ENCODE peak calls at places on chromosomes 3 and 15, in four cellular contexts. L is spleen, H is astrocyte, C is esophagus muscularis mucosa. T is an unnamed sample.

GRCh38 chr3:127848131-127849129 is 26.1 kb upstream of the MGLL start:
- DNase-seq in L (no peak), H (no peak), C (peak; percentile 72), T (no peak)

GRCh38 chr3:76859596-76859995 is 180.3 kb upstream of the ROBO2 start:
- DNase-seq in L (no peak), H (no peak), C (no peak), T (no peak)

GRCh38 chr3:111071257-111072015 is at the start of gene NECTIN3:
- DNase-seq in L (peak; percentile 91), H (peak; percentile 98), C (peak; percentile 97), T (no peak)

GRCh38 chr15:100311829-100312228 is 29.9 kb downstream of the ADAMTS17 start:
- DNase-seq in L (no peak), H (no peak), C (no peak), T (no peak)

GRCh38 chr15:95932141-95932540 is 398.4 kb upstream of the NR2F2 start:
- DNase-seq in L (no peak), H (no peak), C (no peak), T (no peak)

GRCh38 chr3:73072634-73073033 is 11.2 kb downstream of the EBLN2 start:
- DNase-seq in L (no peak), H (no peak), C (no peak), T (no peak)

GRCh38 chr3:43638594-43639447 is 17.0 kb upstream of the ANO10 start:
- DNase-seq in L (peak; percentile 78), H (peak; percentile 54), C (no peak), T (no peak)

GRCh38 chr3:149468504-149469212 is 5.8 kb upstream of the TM4SF4 start:
- DNase-seq in L (no peak), H (no peak), C (no peak), T (peak; percentile 51)

GRCh38 chr15:93997071-93997658 is 234.2 kb upstream of the MCTP2 start:
- DNase-seq in L (no peak), H (no peak), C (no peak), T (no peak)

GRCh38 chr3:140031170-140031569 is 96.2 kb downstream of the CLSTN2 start:
- DNase-seq in L (no peak), H (peak; percentile 41), C (no peak), T (no peak)

GRCh38 chr3:48695113-48695753 is 9.5 kb upstream of the NCKIPSD start:
- DNase-seq in L (peak; percentile 66), H (peak; percentile 58), C (no peak), T (no peak)

GRCh38 chr3:73100734-73101550 is 39.5 kb downstream of the EBLN2 start:
- DNase-seq in L (peak; percentile 78), H (peak; percentile 38), C (peak; percentile 94), T (peak; percentile 23)

GRCh38 chr3:43105224-43105596 is 669 bp downstream of the POMGNT2 start:
- DNase-seq in L (peak; percentile 84), H (no peak), C (no peak), T (no peak)

GRCh38 chr15:67456677-67457529 is 64.0 kb upstream of the C15orf61 start:
- DNase-seq in L (peak; percentile 94), H (peak; percentile 11), C (no peak), T (peak; percentile 23)

GRCh38 chr15:34944946-34945345 is 24.6 kb downstream of the AQR start:
- DNase-seq in L (no peak), H (no peak), C (no peak), T (no peak)

GRCh38 chr15:34941181-34941580 is 28.4 kb downstream of the AQR start:
- DNase-seq in L (no peak), H (no peak), C (no peak), T (no peak)

DNA sequence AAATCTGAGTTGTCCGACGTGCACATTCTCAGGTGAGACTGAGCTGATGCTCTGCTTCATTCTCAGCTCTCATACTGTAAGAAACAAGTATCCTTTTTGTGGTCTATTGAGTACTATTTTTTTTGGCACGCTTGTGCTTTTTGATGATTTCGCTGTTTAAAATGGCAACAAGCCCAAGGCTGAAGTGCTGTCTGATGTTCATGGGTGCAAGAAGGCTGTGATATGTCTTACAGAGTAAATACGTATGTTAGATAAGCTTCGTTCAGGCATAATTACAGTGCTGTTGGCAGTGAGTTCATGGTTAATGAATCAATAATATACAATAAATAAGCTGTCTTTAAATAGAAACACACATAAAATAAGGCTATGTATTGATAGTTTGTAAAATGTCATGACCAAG is 27.2 kb downstream of the AQR start:
- DNase-seq in L (no peak), H (peak; percentile 77), C (no peak), T (no peak)
- H3K36me3 ChIP-seq in L (peaks cover 61% of the 10 kb centered on the region), H (peaks cover 17% of the 10 kb centered on the region), C (peaks cover 35% of the 10 kb centered on the region), T (peaks cover 4% of the 10 kb centered on the region)

GRCh38 chr15:52620496-52620895 is 51.7 kb upstream of the ARPP19 start:
- DNase-seq in L (no peak), H (no peak), C (no peak), T (no peak)
- H3K36me3 ChIP-seq in L (peaks cover 36% of the 10 kb centered on the region), H (peaks cover 5% of the 10 kb centered on the region), C (no peaks in the 10 kb centered on the region), T (peaks cover 14% of the 10 kb centered on the region)

DNA sequence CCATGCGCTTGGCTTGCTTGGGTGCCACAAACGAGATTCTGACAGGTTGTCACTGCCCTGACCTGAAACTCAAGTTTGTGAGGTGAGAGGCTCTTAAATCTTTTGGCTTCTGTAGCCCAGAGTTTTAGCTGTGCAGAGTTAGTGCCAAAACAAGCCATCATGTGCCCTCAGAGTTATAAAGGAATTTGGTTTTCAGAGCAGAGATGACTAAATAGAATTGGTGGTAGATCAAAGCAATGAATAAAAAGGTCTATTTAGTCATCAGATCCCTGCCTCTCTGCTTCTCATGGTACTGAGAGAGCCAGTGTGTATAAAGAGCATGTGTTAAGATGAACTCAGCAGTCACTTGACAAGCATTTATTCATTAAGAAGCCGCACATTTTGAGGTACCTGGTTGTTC is 207.5 kb upstream of the DPH6 start:
- DNase-seq in L (no peak), H (peak; percentile 88), C (no peak), T (no peak)
- H3K36me3 ChIP-seq in L (no peaks in the 10 kb centered on the region), H (no peaks in the 10 kb centered on the region), C (no peaks in the 10 kb centered on the region), T (no peaks in the 10 kb centered on the region)

GRCh38 chr15:30927148-30927761 is 23.5 kb downstream of the FAN1 start:
- DNase-seq in L (no peak), H (no peak), C (peak; percentile 87), T (no peak)
- H3K36me3 ChIP-seq in L (peaks cover 72% of the 10 kb centered on the region), H (peaks cover 28% of the 10 kb centered on the region), C (peaks cover 50% of the 10 kb centered on the region), T (peaks cover 17% of the 10 kb centered on the region)

DNA sequence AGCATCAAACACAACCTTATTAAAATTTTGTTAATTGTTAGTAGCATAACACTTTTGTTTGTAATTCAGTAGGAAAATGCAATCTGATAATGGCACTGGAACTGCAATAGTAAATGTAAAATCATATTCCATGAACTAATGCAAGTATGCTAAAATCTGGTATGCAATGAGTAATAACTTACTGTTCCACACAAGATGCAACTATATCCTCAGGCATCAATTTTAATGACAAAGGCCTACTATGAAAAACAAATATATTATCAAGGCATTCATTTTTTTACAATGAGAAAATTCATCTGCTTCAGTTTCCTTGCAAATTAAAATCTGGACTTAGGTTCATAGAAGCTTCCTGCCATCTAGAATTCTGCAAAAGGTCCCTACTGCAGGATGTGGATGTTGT is 1.4 kb upstream of the NSMCE3 start:
- DNase-seq in L (no peak), H (no peak), C (no peak), T (no peak)
- H3K36me3 ChIP-seq in L (no peaks in the 10 kb centered on the region), H (no peaks in the 10 kb centered on the region), C (no peaks in the 10 kb centered on the region), T (no peaks in the 10 kb centered on the region)

DNA sequence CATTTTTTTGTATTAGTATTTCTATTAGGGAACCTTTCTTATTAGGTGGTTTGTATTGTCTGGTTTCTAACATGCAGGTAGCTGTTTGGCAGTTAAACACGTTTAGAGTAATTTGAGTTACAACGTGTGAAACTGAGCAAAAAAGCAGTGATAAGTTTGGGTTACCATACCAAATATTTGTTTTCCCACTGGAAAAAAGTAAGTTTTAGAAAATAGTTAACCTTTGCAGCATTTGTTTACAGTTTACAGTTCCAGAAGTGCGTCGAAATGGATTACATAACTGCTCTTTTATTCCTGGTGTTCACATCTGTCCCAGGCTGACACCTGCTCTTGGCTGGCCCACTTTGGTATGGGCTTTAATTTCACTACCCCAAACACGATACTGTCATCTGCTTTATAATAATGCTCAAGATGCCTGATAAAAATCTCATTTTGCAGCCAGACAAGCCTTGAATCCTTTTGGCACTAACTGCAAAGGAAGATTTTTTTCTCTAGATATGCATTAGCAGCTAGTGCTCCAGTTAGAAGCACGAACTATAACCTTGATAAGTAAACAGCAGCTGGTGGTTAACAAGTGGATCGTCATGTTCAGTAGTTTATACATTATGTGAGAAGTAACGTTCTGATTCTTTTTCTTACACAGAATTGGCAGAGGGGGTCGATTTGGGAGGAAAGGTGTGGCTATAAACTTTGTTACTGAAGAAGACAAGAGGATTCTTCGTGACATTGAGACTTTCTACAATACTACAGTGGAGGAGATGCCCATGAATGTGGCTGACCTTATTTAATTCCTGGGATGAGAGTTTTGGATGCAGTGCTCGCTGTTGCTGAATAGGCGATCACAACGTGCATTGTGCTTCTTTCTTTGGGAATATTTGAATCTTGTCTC is 5.3 kb downstream of the EIF4A2 start:
- DNase-seq in L (no peak), H (no peak), C (no peak), T (no peak)
- H3K36me3 ChIP-seq in L (peaks cover 65% of the 10 kb centered on the region), H (peaks cover 57% of the 10 kb centered on the region), C (peaks cover 53% of the 10 kb centered on the region), T (peaks cover 21% of the 10 kb centered on the region)

DNA sequence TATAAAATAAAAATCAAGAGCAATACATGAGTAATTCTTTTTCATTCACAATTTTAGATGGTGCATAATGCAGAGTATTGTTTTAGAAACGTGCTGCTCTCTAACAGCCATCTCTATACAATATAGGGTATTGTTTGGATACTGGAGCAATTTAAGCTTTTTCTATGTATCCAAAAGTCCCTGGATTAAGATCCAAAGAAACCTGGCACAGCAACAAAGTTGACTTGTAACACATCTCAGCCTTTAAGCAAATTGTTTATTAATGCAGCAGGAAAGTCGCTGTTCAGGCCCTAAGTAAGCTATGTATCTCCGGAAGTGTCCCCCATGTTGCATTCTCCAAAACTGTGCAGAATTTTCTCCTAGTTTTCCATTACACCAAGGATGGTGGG is 7.3 kb downstream of the VGLL4 start:
- DNase-seq in L (no peak), H (no peak), C (no peak), T (no peak)
- H3K36me3 ChIP-seq in L (no peaks in the 10 kb centered on the region), H (no peaks in the 10 kb centered on the region), C (no peaks in the 10 kb centered on the region), T (no peaks in the 10 kb centered on the region)

GRCh38 chr3:161254861-161255260 is 33.8 kb downstream of the NMD3 start:
- DNase-seq in L (no peak), H (no peak), C (no peak), T (no peak)

GRCh38 chr3:161253711-161254110 is 32.6 kb downstream of the NMD3 start:
- DNase-seq in L (no peak), H (no peak), C (no peak), T (no peak)

GRCh38 chr3:161252143-161252542 is 31.0 kb downstream of the NMD3 start:
- DNase-seq in L (no peak), H (no peak), C (no peak), T (no peak)

GRCh38 chr3:161250116-161250515 is 29.0 kb downstream of the NMD3 start:
- DNase-seq in L (no peak), H (no peak), C (no peak), T (no peak)

GRCh38 chr3:161251716-161252115 is 30.6 kb downstream of the NMD3 start:
- DNase-seq in L (no peak), H (no peak), C (no peak), T (no peak)
- H3K36me3 ChIP-seq in L (peaks cover 56% of the 10 kb centered on the region), H (peaks cover 55% of the 10 kb centered on the region), C (peaks cover 45% of the 10 kb centered on the region), T (peaks cover 28% of the 10 kb centered on the region)

T was measured in GM12878.